ENCODE peak calls at places on chromosomes 11 and 22, in ten cellular contexts. One of them, this sample, is unnamed.
A peak's percentile ranks its signal among the peaks of the same experiment; 100 is the strongest.

GRCh38 chr11:117597083-117597482 is 199.9 kb downstream of the DSCAML1 start:
- DNase-seq in NCI-H510A: no peak
- DNase-seq in IMR-90: peak; percentile 32
- DNase-seq in nucleus accumbens: no peak
- DNase-seq in iris pigment epithelial cell: peak; percentile 38
- DNase-seq in COR-L47: no peak
- DNase-seq in OCI-M1: peak; percentile 71
- DNase-seq in foreskin fibroblast: peak; percentile 10
- DNase-seq in RWPE1: peak; percentile 51
- DNase-seq in aorta: no peak
- DNase-seq in this sample: peak; percentile 15

GRCh38 chr11:104700609-104701008 is 197.7 kb downstream of the CASP12 start:
- DNase-seq in NCI-H510A: no peak
- DNase-seq in IMR-90: peak; percentile 84
- DNase-seq in nucleus accumbens: no peak
- DNase-seq in iris pigment epithelial cell: peak; percentile 91
- DNase-seq in COR-L47: no peak
- DNase-seq in OCI-M1: no peak
- DNase-seq in foreskin fibroblast: peak; percentile 46
- DNase-seq in RWPE1: no peak
- DNase-seq in aorta: no peak
- DNase-seq in this sample: no peak

GRCh38 chr22:44049369-44050231 is 25.5 kb downstream of the PARVB start:
- DNase-seq in NCI-H510A: no peak
- DNase-seq in IMR-90: no peak
- DNase-seq in nucleus accumbens: no peak
- DNase-seq in iris pigment epithelial cell: no peak
- DNase-seq in COR-L47: no peak
- DNase-seq in OCI-M1: peak; percentile 61
- DNase-seq in foreskin fibroblast: no peak
- DNase-seq in RWPE1: no peak
- DNase-seq in aorta: no peak
- DNase-seq in this sample: no peak

GRCh38 chr11:7826316-7826715 is 29.6 kb upstream of the OR5P2 start:
- DNase-seq in NCI-H510A: no peak
- DNase-seq in IMR-90: no peak
- DNase-seq in nucleus accumbens: no peak
- DNase-seq in iris pigment epithelial cell: no peak
- DNase-seq in COR-L47: no peak
- DNase-seq in OCI-M1: no peak
- DNase-seq in foreskin fibroblast: no peak
- DNase-seq in RWPE1: no peak
- DNase-seq in aorta: no peak
- DNase-seq in this sample: no peak

GRCh38 chr22:45129703-45130524 is 33.8 kb upstream of the NUP50 start:
- DNase-seq in NCI-H510A: no peak
- DNase-seq in IMR-90: no peak
- DNase-seq in nucleus accumbens: no peak
- DNase-seq in iris pigment epithelial cell: no peak
- DNase-seq in COR-L47: no peak
- DNase-seq in OCI-M1: no peak
- DNase-seq in foreskin fibroblast: no peak
- DNase-seq in RWPE1: no peak
- DNase-seq in aorta: no peak
- DNase-seq in this sample: peak; percentile 6

GRCh38 chr11:124762624-124763155 is 600 bp upstream of the ESAM start:
- DNase-seq in NCI-H510A: no peak
- DNase-seq in IMR-90: no peak
- DNase-seq in nucleus accumbens: no peak
- DNase-seq in iris pigment epithelial cell: no peak
- DNase-seq in COR-L47: no peak
- DNase-seq in OCI-M1: peak; percentile 62
- DNase-seq in foreskin fibroblast: no peak
- DNase-seq in RWPE1: no peak
- DNase-seq in aorta: no peak
- DNase-seq in this sample: no peak

GRCh38 chr11:77148963-77149715 is 21.1 kb downstream of the MYO7A start:
- DNase-seq in NCI-H510A: no peak
- DNase-seq in IMR-90: no peak
- DNase-seq in nucleus accumbens: no peak
- DNase-seq in iris pigment epithelial cell: no peak
- DNase-seq in COR-L47: no peak
- DNase-seq in OCI-M1: no peak
- DNase-seq in foreskin fibroblast: no peak
- DNase-seq in RWPE1: no peak
- DNase-seq in aorta: no peak
- DNase-seq in this sample: no peak

GRCh38 chr22:42625416-42625815 is 10.7 kb upstream of the POLDIP3 start:
- DNase-seq in NCI-H510A: no peak
- DNase-seq in IMR-90: no peak
- DNase-seq in nucleus accumbens: no peak
- DNase-seq in iris pigment epithelial cell: no peak
- DNase-seq in COR-L47: no peak
- DNase-seq in OCI-M1: no peak
- DNase-seq in foreskin fibroblast: no peak
- DNase-seq in RWPE1: no peak
- DNase-seq in aorta: no peak
- DNase-seq in this sample: no peak

GRCh38 chr22:25048659-25049657 is 96.4 kb downstream of the KIAA1671 start:
- DNase-seq in NCI-H510A: no peak
- DNase-seq in IMR-90: peak; percentile 23
- DNase-seq in nucleus accumbens: peak; percentile 14
- DNase-seq in iris pigment epithelial cell: peak; percentile 53
- DNase-seq in COR-L47: peak; percentile 47
- DNase-seq in OCI-M1: peak; percentile 83
- DNase-seq in foreskin fibroblast: no peak
- DNase-seq in RWPE1: peak; percentile 54
- DNase-seq in aorta: peak; percentile 65
- DNase-seq in this sample: peak; percentile 63

GRCh38 chr11:35116245-35116644 is 22.7 kb upstream of the CD44 start:
- DNase-seq in NCI-H510A: no peak
- DNase-seq in IMR-90: no peak
- DNase-seq in nucleus accumbens: no peak
- DNase-seq in iris pigment epithelial cell: no peak
- DNase-seq in COR-L47: no peak
- DNase-seq in OCI-M1: no peak
- DNase-seq in foreskin fibroblast: no peak
- DNase-seq in RWPE1: peak; percentile 70
- DNase-seq in aorta: no peak
- DNase-seq in this sample: no peak

GRCh38 chr11:113113801-113114451 is 152.7 kb downstream of the NCAM1 start:
- DNase-seq in NCI-H510A: no peak
- DNase-seq in IMR-90: no peak
- DNase-seq in nucleus accumbens: no peak
- DNase-seq in iris pigment epithelial cell: no peak
- DNase-seq in COR-L47: no peak
- DNase-seq in OCI-M1: no peak
- DNase-seq in foreskin fibroblast: no peak
- DNase-seq in RWPE1: no peak
- DNase-seq in aorta: no peak
- DNase-seq in this sample: no peak

GRCh38 chr11:46826310-46827044 is 19.6 kb downstream of the CKAP5 start:
- DNase-seq in NCI-H510A: peak; percentile 21
- DNase-seq in IMR-90: peak; percentile 68
- DNase-seq in nucleus accumbens: peak; percentile 25
- DNase-seq in iris pigment epithelial cell: peak; percentile 78
- DNase-seq in COR-L47: peak; percentile 47
- DNase-seq in OCI-M1: peak; percentile 89
- DNase-seq in foreskin fibroblast: peak; percentile 78
- DNase-seq in RWPE1: peak; percentile 71
- DNase-seq in aorta: peak; percentile 90
- DNase-seq in this sample: peak; percentile 72

GRCh38 chr11:111963786-111964385 is 26.7 kb downstream of the DIXDC1 start:
- DNase-seq in NCI-H510A: no peak
- DNase-seq in IMR-90: peak; percentile 31
- DNase-seq in nucleus accumbens: no peak
- DNase-seq in iris pigment epithelial cell: peak; percentile 51
- DNase-seq in COR-L47: no peak
- DNase-seq in OCI-M1: no peak
- DNase-seq in foreskin fibroblast: no peak
- DNase-seq in RWPE1: no peak
- DNase-seq in aorta: no peak
- DNase-seq in this sample: no peak

This sample was measured in stimulated activated CD8-positive, alpha-beta memory T cell treated with anti-CD3 and anti-CD28 coated beads, Interleukin-4, amount 100 ng/mL, for 24 hours.